ENCODE peak calls at places on chromosomes 2 and 18, in five cellular contexts. B is cardiac fibroblast, X is coronary artery, L is lung, M is heart left ventricle. O is an unnamed sample.

GRCh38 chr2:102473020-102473419 is at the start of gene SLC9A4:
- DNase-seq in B (peak; percentile 59), L (no peak), X (no peak), M (no peak), O (peak; percentile 45)

GRCh38 chr2:154952346-154953010 is 254.0 kb downstream of the KCNJ3 start:
- DNase-seq in M (no peak), B (no peak), X (no peak), L (no peak), O (no peak)

GRCh38 chr2:46294185-46294836 is 2.9 kb upstream of the EPAS1 start:
- DNase-seq in B (no peak), X (no peak), L (no peak), M (no peak), O (no peak)

GRCh38 chr2:180190851-180191250 is 183.8 kb upstream of the CWC22 start:
- DNase-seq in B (no peak), X (no peak), L (no peak), M (no peak), O (no peak)

GRCh38 chr2:134771313-134771801 is 52.6 kb upstream of the TMEM163 start:
- DNase-seq in L (no peak), B (no peak), X (no peak), M (no peak), O (no peak)

GRCh38 chr2:188307850-188308283 is 16.2 kb downstream of the GULP1 start:
- DNase-seq in X (no peak), L (no peak), B (no peak), M (no peak), O (no peak)

GRCh38 chr2:142673836-142674235 is 203.6 kb upstream of the KYNU start:
- DNase-seq in M (no peak), X (no peak), L (no peak), B (no peak), O (no peak)

GRCh38 chr2:221524158-221524557 is 47.9 kb downstream of the EPHA4 start:
- DNase-seq in B (no peak), L (no peak), M (no peak), X (no peak), O (no peak)

GRCh38 chr2:183123117-183123958 is 905 bp upstream of the NUP35 start:
- DNase-seq in B (no peak), X (no peak), L (no peak), M (no peak), O (no peak)

GRCh38 chr18:47032945-47033344 is 2.5 kb downstream of the ELOA2 start:
- DNase-seq in B (no peak), M (no peak), L (no peak), X (no peak), O (no peak)

GRCh38 chr2:9752441-9753275 is 90.6 kb upstream of the TAF1B start:
- DNase-seq in B (peak; percentile 44), X (no peak), M (no peak), L (no peak), O (peak; percentile 41)

GRCh38 chr2:204491528-204491927 is 53.7 kb upstream of the PARD3B start:
- DNase-seq in X (no peak), B (peak; percentile 19), L (no peak), M (no peak), O (peak; percentile 34)

GRCh38 chr2:100783986-100784385 is 36.0 kb upstream of the NPAS2 start:
- DNase-seq in X (no peak), B (peak; percentile 22), M (no peak), L (no peak), O (no peak)

GRCh38 chr2:100784681-100785080 is 35.3 kb upstream of the NPAS2 start:
- DNase-seq in M (no peak), L (no peak), X (no peak), B (no peak), O (no peak)

GRCh38 chr2:100786985-100787384 is 33.0 kb upstream of the NPAS2 start:
- DNase-seq in L (no peak), X (no peak), M (no peak), B (no peak), O (no peak)

GRCh38 chr2:100786297-100786658 is 33.7 kb upstream of the NPAS2 start:
- DNase-seq in X (no peak), M (peak; percentile 47), L (peak; percentile 73), B (peak; percentile 73), O (peak; percentile 65)

GRCh38 chr2:100785621-100786296 is 34.2 kb upstream of the NPAS2 start:
- DNase-seq in M (no peak), B (no peak), L (no peak), X (no peak), O (no peak)
- H3K4me3 ChIP-seq in M (no peak overlapping the region), B (no peak overlapping the region), L (no peak overlapping the region), X (peak overlapping the region; percentile 19), O (no peak overlapping the region)

GRCh38 chr2:185227391-185227790 is 511.2 kb upstream of the FSIP2 start:
- DNase-seq in M (no peak), B (no peak), L (no peak), X (no peak), O (no peak)
- H3K4me3 ChIP-seq in M (no peak overlapping the region), B (no peak overlapping the region), L (no peak overlapping the region), X (no peak overlapping the region), O (no peak overlapping the region)

DNA sequence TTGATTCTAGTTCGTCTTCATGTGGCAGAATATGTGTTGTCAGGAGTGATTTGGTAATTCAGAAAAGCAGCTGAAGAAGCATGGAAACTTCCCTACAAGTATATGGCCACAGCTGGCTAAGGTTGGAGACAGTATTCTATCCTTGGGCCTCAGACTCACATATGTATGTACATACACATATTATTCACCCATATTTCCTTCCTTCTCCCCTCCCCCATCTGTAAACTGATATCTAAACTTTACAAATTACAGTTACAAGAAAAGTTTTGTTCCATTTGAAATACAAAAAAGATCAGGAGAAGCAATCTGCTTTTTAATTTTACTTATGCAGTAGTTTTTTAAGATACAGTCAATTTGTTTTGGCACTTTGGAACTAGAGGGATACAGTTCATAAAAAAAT is 3.1 kb downstream of the SP3 start:
- DNase-seq in M (no peak), B (peak; percentile 22), L (no peak), X (no peak), O (no peak)
- H3K4me3 ChIP-seq in M (peak overlapping the region; percentile 88), B (peak overlapping the region; percentile 70), L (no peak overlapping the region), X (peak overlapping the region; percentile 99), O (peak overlapping the region; percentile 84)

GRCh38 chr18:60248563-60249330 is 123.8 kb downstream of the MC4R start:
- DNase-seq in X (no peak), M (no peak), L (no peak), B (no peak), O (no peak)

GRCh38 chr18:60249388-60249787 is 123.2 kb downstream of the MC4R start:
- DNase-seq in X (no peak), B (no peak), L (no peak), M (no peak), O (no peak)

GRCh38 chr18:60245096-60245495 is 127.5 kb downstream of the MC4R start:
- DNase-seq in B (no peak), M (no peak), X (no peak), L (no peak), O (no peak)

GRCh38 chr18:60247103-60247502 is 125.5 kb downstream of the MC4R start:
- DNase-seq in L (no peak), B (no peak), M (no peak), X (no peak), O (no peak)

DNA sequence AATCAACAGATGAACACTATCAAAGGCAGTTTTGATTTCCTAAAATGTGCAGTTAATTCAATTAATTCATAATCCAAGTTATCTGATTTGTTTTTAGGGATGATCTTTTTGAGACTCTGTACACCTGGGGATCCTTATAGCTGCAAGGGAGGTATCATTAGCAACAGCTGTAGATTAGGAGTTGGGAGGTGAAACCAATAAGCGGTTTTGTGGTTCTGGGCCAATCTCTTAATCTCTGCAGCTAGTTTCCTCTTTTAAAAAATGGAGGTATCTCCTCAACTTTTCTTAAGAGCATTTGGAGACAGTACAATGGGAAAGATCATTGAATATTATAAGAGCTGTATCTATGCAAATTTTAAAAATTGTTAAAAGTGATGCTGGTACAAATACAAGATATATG is 126.0 kb downstream of the MC4R start:
- DNase-seq in L (no peak), M (no peak), B (no peak), X (no peak), O (no peak)
- H3K4me3 ChIP-seq in L (no peak overlapping the region), M (no peak overlapping the region), B (no peak overlapping the region), X (no peak overlapping the region), O (no peak overlapping the region)

GRCh38 chr2:11410101-11410500 is 55.9 kb downstream of the E2F6 start:
- DNase-seq in B (no peak), X (no peak), M (no peak), L (no peak), O (no peak)

GRCh38 chr2:11411244-11411643 is 54.7 kb downstream of the E2F6 start:
- DNase-seq in M (no peak), B (no peak), L (no peak), X (no peak), O (no peak)

GRCh38 chr2:11409184-11409959 is 56.6 kb downstream of the E2F6 start:
- DNase-seq in L (no peak), B (no peak), M (no peak), X (no peak), O (no peak)

GRCh38 chr2:11412449-11412810 is 53.5 kb downstream of the E2F6 start:
- DNase-seq in X (no peak), L (no peak), B (no peak), M (no peak), O (no peak)

DNA sequence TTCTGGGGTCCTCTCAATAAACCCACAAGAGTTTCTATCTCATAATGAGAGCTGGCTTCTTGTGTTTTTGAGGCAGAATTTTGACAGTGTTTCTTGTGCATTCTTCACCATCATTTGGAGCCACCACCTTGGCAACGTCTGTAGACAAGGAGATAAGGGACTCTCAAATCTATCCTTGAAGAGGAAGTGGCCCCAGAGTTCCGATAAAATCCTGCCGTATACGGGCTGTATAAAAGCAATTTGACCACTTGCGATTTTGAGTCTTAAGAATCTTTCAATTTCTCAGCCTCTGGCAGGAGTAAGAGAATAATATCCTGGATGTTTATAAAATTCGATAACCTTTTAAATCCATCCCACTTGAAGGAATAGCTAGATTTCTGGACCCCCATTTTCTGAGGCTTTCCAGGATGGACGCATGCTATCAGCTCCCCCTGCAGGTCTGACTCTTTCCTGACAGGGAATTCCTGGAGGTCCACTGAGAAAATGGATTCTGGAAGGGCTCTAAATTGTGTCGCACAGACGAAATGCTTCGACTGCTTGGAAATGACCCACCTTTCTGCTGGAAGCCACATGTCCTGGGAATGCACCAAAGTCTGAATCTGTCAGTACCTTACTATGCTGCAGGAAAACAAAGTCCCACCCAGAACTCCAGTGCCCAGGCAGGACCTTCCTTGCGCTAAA is 54.1 kb downstream of the E2F6 start:
- DNase-seq in B (peak; percentile 76), L (no peak), M (no peak), X (no peak), O (peak; percentile 43)
- H3K4me3 ChIP-seq in B (peak overlapping the region; percentile 35), L (no peak overlapping the region), M (peak overlapping the region; percentile 68), X (peak overlapping the region; percentile 64), O (no peak overlapping the region)